ENCODE peak calls at places on chromosomes 16 and 17, in seven cellular contexts. S, R, X, U, I, G and B are unnamed samples.

GRCh38 chr17:44543213-44543904 is 13.9 kb upstream of the FZD2 start:
- DNase-seq in X (no peak), U (peak; percentile 88), R (no peak), I (no peak), S (no peak), G (no peak), B (peak; percentile 67)

GRCh38 chr17:19904924-19905323 is 37.2 kb upstream of the ULK2 start:
- DNase-seq in I (peak; percentile 24), G (peak; percentile 61), S (peak; percentile 37), X (peak; percentile 37), R (no peak), U (no peak), B (no peak)

GRCh38 chr17:78256705-78257559 is 25.5 kb downstream of the TMEM235 start:
- DNase-seq in G (no peak), S (no peak), U (no peak), I (no peak), R (no peak), X (no peak), B (no peak)

GRCh38 chr17:19338031-19338990 is 24.2 kb downstream of the B9D1 start:
- DNase-seq in U (no peak), G (peak; percentile 85), X (no peak), I (peak; percentile 63), R (peak; percentile 85), S (peak; percentile 83), B (no peak)

GRCh38 chr16:85437161-85438052 is 175.7 kb upstream of the GSE1 start:
- DNase-seq in G (no peak), S (peak; percentile 92), X (no peak), U (no peak), I (no peak), R (peak; percentile 64), B (no peak)

GRCh38 chr17:33209671-33210070 is 83.4 kb downstream of the ASIC2 start:
- DNase-seq in I (no peak), U (no peak), R (no peak), X (no peak), G (no peak), S (no peak), B (peak; percentile 92)

GRCh38 chr16:64182985-64183384 is 938.9 kb downstream of the CDH11 start:
- DNase-seq in S (no peak), U (no peak), R (no peak), I (no peak), G (no peak), X (no peak), B (no peak)

GRCh38 chr17:80109713-80110446 is 8.5 kb downstream of the GAA start:
- DNase-seq in G (no peak), R (no peak), U (no peak), X (peak; percentile 50), S (no peak), I (no peak), B (no peak)

GRCh38 chr17:53039981-53040380 is 782.7 kb upstream of the KIF2B start:
- DNase-seq in S (no peak), U (no peak), R (no peak), I (no peak), G (no peak), X (no peak), B (no peak)

GRCh38 chr17:386145-386876 is 33.7 kb upstream of the RPH3AL start:
- DNase-seq in U (no peak), X (peak; percentile 42), S (peak; percentile 87), G (peak; percentile 89), R (peak; percentile 87), I (peak; percentile 84), B (no peak)

GRCh38 chr16:2752850-2753522 is 548 bp downstream of the SRRM2 start:
- DNase-seq in X (peak; percentile 66), S (peak; percentile 87), U (peak; percentile 41), G (peak; percentile 90), I (peak; percentile 87), R (peak; percentile 91), B (no peak)

GRCh38 chr16:14499110-14499509 is 130.9 kb downstream of the PARN start:
- DNase-seq in I (no peak), R (no peak), G (no peak), U (no peak), S (no peak), X (no peak), B (no peak)

GRCh38 chr16:14502932-14503741 is 126.9 kb downstream of the PARN start:
- DNase-seq in U (peak; percentile 27), S (no peak), R (no peak), X (no peak), I (no peak), G (no peak), B (no peak)

GRCh38 chr16:14500791-14501190 is 129.3 kb downstream of the PARN start:
- DNase-seq in I (no peak), S (no peak), R (no peak), G (no peak), U (peak; percentile 21), X (no peak), B (no peak)

GRCh38 chr16:14501331-14502255 is 128.5 kb downstream of the PARN start:
- DNase-seq in U (peak; percentile 87), G (peak; percentile 96), R (peak; percentile 88), I (peak; percentile 87), X (peak; percentile 87), S (peak; percentile 67), B (peak; percentile 75)

GRCh38 chr16:14502256-14502875 is 127.7 kb downstream of the PARN start:
- DNase-seq in R (no peak), S (no peak), X (no peak), U (no peak), I (no peak), G (no peak), B (no peak)
- H3K4me3 ChIP-seq in R (no peak overlapping the region), S (no peak overlapping the region), X (no peak overlapping the region), U (no peak overlapping the region), I (no peak overlapping the region), G (no peak overlapping the region), B (no peak overlapping the region)

GRCh38 chr17:3678821-3679175 is 10.2 kb downstream of the EMC6 start:
- DNase-seq in X (no peak), U (no peak), S (no peak), I (no peak), R (no peak), G (no peak), B (no peak)

GRCh38 chr17:3675886-3676285 is 7.3 kb downstream of the EMC6 start:
- DNase-seq in G (no peak), R (no peak), U (no peak), I (no peak), X (no peak), S (no peak), B (no peak)

GRCh38 chr17:3679186-3680126 is 10.8 kb downstream of the EMC6 start:
- DNase-seq in R (no peak), X (no peak), U (no peak), S (no peak), I (no peak), G (no peak), B (no peak)

GRCh38 chr17:3681057-3681456 is 12.4 kb downstream of the EMC6 start:
- DNase-seq in X (no peak), I (no peak), S (no peak), U (no peak), R (no peak), G (no peak), B (no peak)

GRCh38 chr17:3678095-3678820 is 9.6 kb downstream of the EMC6 start:
- DNase-seq in X (no peak), G (peak; percentile 71), I (no peak), S (no peak), R (no peak), U (no peak), B (no peak)
- H3K4me3 ChIP-seq in X (no peak overlapping the region), G (no peak overlapping the region), I (no peak overlapping the region), S (no peak overlapping the region), R (no peak overlapping the region), U (no peak overlapping the region), B (no peak overlapping the region)

DNA sequence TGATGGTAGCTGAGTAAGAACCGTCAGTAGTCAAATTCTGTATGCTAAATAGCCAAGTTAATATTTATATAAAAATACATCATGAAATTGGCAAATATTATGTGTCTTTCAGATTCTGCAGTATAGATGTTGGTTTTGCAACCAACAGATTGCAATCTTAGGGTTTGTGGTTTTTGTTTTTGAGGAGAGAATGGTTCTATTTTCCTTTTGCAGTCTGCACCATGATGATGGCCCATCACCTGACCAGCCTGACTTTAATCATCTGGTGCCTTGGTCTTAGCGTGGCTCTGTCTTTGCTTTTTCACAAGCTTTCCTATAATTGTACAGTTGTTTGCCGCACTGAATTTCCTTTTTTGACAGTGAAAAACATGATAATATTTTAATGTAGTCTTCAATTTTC is 50.7 kb downstream of the NUP93 start:
- DNase-seq in S (no peak), U (no peak), X (no peak), G (no peak), I (no peak), R (no peak), B (no peak)
- H3K4me3 ChIP-seq in S (no peak overlapping the region), U (no peak overlapping the region), X (no peak overlapping the region), G (no peak overlapping the region), I (no peak overlapping the region), R (no peak overlapping the region), B (no peak overlapping the region)

DNA sequence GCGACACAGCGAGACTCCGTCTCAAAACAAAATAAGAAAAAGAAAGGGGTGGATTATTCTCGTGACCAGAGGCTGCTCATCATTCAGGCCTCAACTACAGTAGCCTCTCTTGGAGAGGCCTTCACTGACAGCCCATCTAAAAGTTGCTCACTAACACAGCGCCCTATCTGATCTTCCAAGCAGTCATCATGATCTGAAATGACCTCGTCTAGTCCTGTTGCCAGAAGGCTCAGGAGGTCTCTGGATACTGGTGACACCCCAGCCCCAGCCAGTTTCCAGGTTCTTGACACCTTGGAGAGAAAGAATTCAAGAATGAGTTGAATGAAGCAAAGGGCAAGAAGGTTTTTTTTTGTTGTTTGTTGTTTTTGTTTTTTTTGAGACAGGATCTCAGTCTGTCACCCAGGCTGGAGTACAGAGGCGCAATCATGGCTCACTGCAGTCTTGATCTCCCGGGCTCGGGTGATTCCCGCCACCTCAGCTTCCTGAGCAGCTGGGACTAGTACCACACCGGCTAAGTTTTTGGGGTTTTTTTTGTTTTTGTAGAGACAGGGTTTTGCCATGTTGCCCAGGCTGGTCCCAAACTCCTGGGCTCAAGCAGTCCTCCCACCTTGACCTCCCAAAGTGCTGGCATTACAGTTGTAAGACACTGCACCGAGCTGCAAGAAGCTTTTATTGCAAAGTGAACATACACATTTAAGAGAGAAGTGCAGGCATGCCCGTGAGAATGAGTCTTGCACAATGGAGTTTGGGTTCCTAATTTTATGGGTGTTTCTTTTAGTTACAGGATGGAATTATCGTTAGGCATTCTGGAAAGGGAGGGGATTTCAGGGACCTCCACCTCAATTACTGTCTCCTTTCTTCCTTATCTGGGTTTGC is 2.7 kb upstream of the ZC3H7A start:
- DNase-seq in S (no peak), R (no peak), U (no peak), X (no peak), I (no peak), G (no peak), B (no peak)
- H3K4me3 ChIP-seq in S (no peak overlapping the region), R (no peak overlapping the region), U (no peak overlapping the region), X (no peak overlapping the region), I (no peak overlapping the region), G (no peak overlapping the region), B (no peak overlapping the region)